ENCODE peak calls at places on chromosomes 12 and 14, in seven cellular contexts. G is AG04450; Y is activated CD8-positive, alpha-beta T cell treated with anti-CD3 and anti-CD28 coated beads, Interleukin-2, amount 10 ng/mL, durations not matched to agents 7 days and 5 days; Z is ELR; V is NCI-H1694 treated with DMSO at 0.1 percent for 48 hours; W is EL; Q is CD4-positive, CD25-positive, alpha-beta regulatory T cell. I is an unnamed sample.
A peak's percentile ranks its signal among the peaks of the same experiment; 100 is the strongest.

GRCh38 chr12:79921786-79922185 is 13.1 kb downstream of the PPP1R12A start:
- DNase-seq in V (no peak), G (no peak), W (no peak), Q (no peak), Z (no peak), Y (no peak), I (no peak)

GRCh38 chr12:91603060-91603459 is 420.4 kb upstream of the DCN start:
- DNase-seq in Q (no peak), V (no peak), Z (no peak), W (no peak), Y (no peak), G (no peak), I (no peak)

GRCh38 chr14:26008290-26008689 is 589.5 kb downstream of the NOVA1 start:
- DNase-seq in Q (no peak), W (no peak), Z (no peak), Y (no peak), V (no peak), G (no peak), I (no peak)

GRCh38 chr12:101924647-101925046 is 47.3 kb downstream of the DRAM1 start:
- DNase-seq in G (no peak), Z (peak; percentile 52), Q (no peak), W (peak; percentile 60), V (no peak), Y (no peak), I (peak; percentile 18)

GRCh38 chr12:123363385-123363742 is 1.3 kb downstream of the SBNO1 start:
- DNase-seq in V (no peak), Q (no peak), Y (no peak), Z (peak; percentile 40), G (no peak), W (peak; percentile 29), I (peak; percentile 14)

GRCh38 chr14:59374048-59374447 is 91.1 kb downstream of the GPR135 start:
- DNase-seq in Z (no peak), W (no peak), Q (no peak), Y (no peak), V (no peak), G (no peak), I (no peak)

GRCh38 chr14:22598896-22599244 is 770 bp downstream of the ABHD4 start:
- DNase-seq in Y (peak; percentile 43), Z (peak; percentile 79), Q (no peak), W (peak; percentile 63), V (no peak), G (no peak), I (peak; percentile 27)

GRCh38 chr12:43969882-43970281 is 134.0 kb downstream of the TMEM117 start:
- DNase-seq in W (peak; percentile 46), Z (peak; percentile 74), Q (no peak), V (no peak), G (peak; percentile 7), Y (no peak), I (no peak)

GRCh38 chr12:48854488-48854887 is 2.5 kb upstream of the DDX23 start:
- DNase-seq in G (no peak), Y (no peak), W (no peak), Q (no peak), V (no peak), Z (no peak), I (no peak)

GRCh38 chr12:108700833-108701450 is 30.4 kb downstream of the CORO1C start:
- DNase-seq in Y (no peak), V (no peak), Z (no peak), Q (no peak), W (no peak), G (no peak), I (no peak)

GRCh38 chr14:62800577-62800976 is 244.7 kb downstream of the KCNH5 start:
- DNase-seq in G (no peak), Z (no peak), W (no peak), Y (no peak), V (no peak), Q (no peak), I (no peak)

GRCh38 chr12:591571-592505 is 71.4 kb downstream of the NINJ2 start:
- DNase-seq in V (peak; percentile 68), W (no peak), Z (no peak), G (no peak), Y (no peak), Q (no peak), I (no peak)

GRCh38 chr14:101808020-101808641 is 46.6 kb downstream of the PPP2R5C start:
- DNase-seq in G (no peak), Q (no peak), W (peak; percentile 28), Z (peak; percentile 51), V (no peak), Y (no peak), I (no peak)

GRCh38 chr14:104723651-104724406 is at the start of gene ADSS1:
- DNase-seq in W (peak; percentile 60), V (peak; percentile 34), Q (peak; percentile 60), G (no peak), Y (peak; percentile 69), Z (peak; percentile 70), I (peak; percentile 86)

GRCh38 chr14:96086574-96087077 is 47.5 kb downstream of the C14orf132 start:
- DNase-seq in V (no peak), W (peak; percentile 85), Q (no peak), Y (no peak), G (no peak), Z (peak; percentile 81), I (no peak)

GRCh38 chr14:44029933-44030332 is 477.1 kb downstream of the FSCB start:
- DNase-seq in G (no peak), Q (no peak), W (no peak), V (no peak), Y (no peak), Z (no peak), I (no peak)

GRCh38 chr12:33825986-33826602 is 196.2 kb upstream of the ALG10 start:
- DNase-seq in Q (no peak), Y (no peak), G (no peak), W (no peak), V (no peak), Z (no peak), I (no peak)

GRCh38 chr12:90808568-90808967 is 146.4 kb downstream of the CCER1 start:
- DNase-seq in W (peak; percentile 3), Y (no peak), G (no peak), Q (no peak), Z (peak; percentile 53), V (no peak), I (no peak)

GRCh38 chr14:77313374-77313773 is 7.3 kb downstream of the POMT2 start:
- DNase-seq in W (no peak), Q (no peak), G (no peak), V (no peak), Z (no peak), Y (no peak), I (no peak)

GRCh38 chr14:101122855-101123129 is 219.3 kb upstream of the RTL1 start:
- DNase-seq in W (no peak), Z (no peak), Q (no peak), Y (peak; percentile 17), V (no peak), G (no peak), I (no peak)

GRCh38 chr14:104750658-104751057 is 2.3 kb upstream of the SIVA1 start:
- DNase-seq in W (no peak), Y (no peak), V (no peak), Z (peak; percentile 28), Q (no peak), G (no peak), I (no peak)

GRCh38 chr12:12600659-12601058 is 11.0 kb upstream of the CREBL2 start:
- DNase-seq in Y (no peak), V (no peak), W (no peak), G (no peak), Z (no peak), Q (no peak), I (no peak)

GRCh38 chr12:3315201-3315661 is 175.8 kb upstream of the PRMT8 start:
- DNase-seq in G (peak; percentile 73), Q (no peak), Z (peak; percentile 58), V (no peak), W (peak; percentile 84), Y (no peak), I (no peak)

GRCh38 chr12:29187756-29188155 is 38.7 kb downstream of the FAR2 start:
- DNase-seq in Z (no peak), V (no peak), W (no peak), Y (no peak), G (no peak), Q (no peak), I (no peak)

GRCh38 chr12:131092911-131093901 is 139.5 kb downstream of the ADGRD1 start:
- DNase-seq in Y (peak; percentile 54), V (no peak), Z (no peak), Q (no peak), G (no peak), W (no peak), I (no peak)

GRCh38 chr12:93990832-93991748 is 157.3 kb upstream of the PLXNC1 start:
- DNase-seq in Y (no peak), W (peak; percentile 68), Z (peak; percentile 69), V (no peak), G (no peak), Q (no peak), I (no peak)